ENCODE peak calls at places on chromosomes 12 and 14, in four cellular contexts. M, B, O and H are unnamed samples.

GRCh38 chr14:78921856-78922255 is 751.7 kb downstream of the NRXN3 start:
- DNase-seq in B (no peak), M (no peak), O (no peak), H (no peak)

GRCh38 chr14:91545946-91546716 is 36.0 kb upstream of the PPP4R3A start:
- DNase-seq in M (no peak), B (no peak), O (no peak), H (no peak)

GRCh38 chr12:93198086-93198485 is 179.6 kb upstream of the NUDT4 start:
- DNase-seq in B (no peak), O (no peak), M (no peak), H (no peak)

GRCh38 chr12:39102474-39103209 is 197.3 kb upstream of the CPNE8 start:
- DNase-seq in M (no peak), B (no peak), O (no peak), H (no peak)

GRCh38 chr12:2667716-2668440 is 126.9 kb upstream of the FKBP4 start:
- DNase-seq in O (no peak), M (no peak), B (no peak), H (no peak)

GRCh38 chr14:100105357-100106169 is 40.3 kb downstream of the EVL start:
- DNase-seq in O (no peak), M (no peak), B (no peak), H (no peak)

GRCh38 chr12:104738371-104738710 is 219.7 kb downstream of the SLC41A2 start:
- DNase-seq in M (no peak), O (no peak), B (no peak), H (no peak)

GRCh38 chr12:28137414-28137813 is 52.8 kb upstream of the CCDC91 start:
- DNase-seq in O (no peak), M (no peak), B (no peak), H (no peak)

GRCh38 chr14:73784065-73784987 is 67.3 kb upstream of the PTGR2 start:
- DNase-seq in O (peak; percentile 65), B (no peak), M (no peak), H (no peak)

GRCh38 chr14:99604766-99605298 is 825 bp upstream of the CCDC85C start:
- DNase-seq in M (no peak), B (no peak), O (peak; percentile 51), H (peak; percentile 52)

GRCh38 chr14:83568141-83568540 is 1961.8 kb upstream of the FLRT2 start:
- DNase-seq in B (no peak), M (no peak), O (no peak), H (no peak)

GRCh38 chr12:116881867-116882507 is 746 bp upstream of the HRK start:
- DNase-seq in B (no peak), M (no peak), O (no peak), H (no peak)

GRCh38 chr12:1619599-1619998 is 9.4 kb upstream of the WNT5B start:
- DNase-seq in B (peak; percentile 54), M (no peak), O (no peak), H (peak; percentile 53)

GRCh38 chr14:77278461-77279230 is 7.6 kb upstream of the NGB start:
- DNase-seq in B (no peak), M (no peak), O (no peak), H (no peak)

GRCh38 chr14:58635041-58635440 is 2.7 kb upstream of the DACT1 start:
- DNase-seq in M (no peak), O (no peak), B (no peak), H (no peak)

GRCh38 chr14:28656704-28657255 is 109.8 kb upstream of the FOXG1 start:
- DNase-seq in M (no peak), B (no peak), O (no peak), H (no peak)

GRCh38 chr14:94612580-94613554 is 676 bp downstream of the SERPINA3 start:
- DNase-seq in O (no peak), M (no peak), B (peak; percentile 57), H (no peak)

GRCh38 chr12:52221912-52222457 is 11.1 kb upstream of the KRT7 start:
- DNase-seq in M (no peak), B (peak; percentile 50), O (peak; percentile 86), H (peak; percentile 49)

GRCh38 chr12:118017926-118018325 is 1.4 kb downstream of the RFC5 start:
- DNase-seq in B (no peak), O (no peak), M (no peak), H (no peak)

GRCh38 chr12:14995583-14996425 is 23.0 kb downstream of the PDE6H start:
- DNase-seq in B (no peak), O (no peak), M (no peak), H (no peak)

GRCh38 chr12:109111775-109112491 is 4.5 kb upstream of the ACACB start:
- DNase-seq in M (peak; percentile 24), O (peak; percentile 79), B (peak; percentile 78), H (peak; percentile 74)

GRCh38 chr14:23640524-23641141 is 4.5 kb downstream of the DHRS2 start:
- DNase-seq in O (no peak), B (peak; percentile 29), M (no peak), H (peak; percentile 52)

GRCh38 chr12:2691001-2691339 is 103.8 kb upstream of the FKBP4 start:
- DNase-seq in O (no peak), B (no peak), M (peak; percentile 41), H (no peak)

GRCh38 chr12:6783828-6784227 is 5.5 kb upstream of the CD4 start:
- DNase-seq in B (no peak), M (no peak), O (no peak), H (no peak)

GRCh38 chr12:91965781-91966180 is 179.9 kb downstream of the BTG1 start:
- DNase-seq in O (no peak), M (no peak), B (no peak), H (no peak)

GRCh38 chr14:59829941-59830734 is 40.4 kb downstream of the RTN1 start:
- DNase-seq in B (no peak), O (no peak), M (no peak), H (no peak)

GRCh38 chr12:57592551-57593165 is 1.7 kb downstream of the PIP4K2C start:
- DNase-seq in B (no peak), O (no peak), M (no peak), H (no peak)

GRCh38 chr14:89618309-89618708 is 201.3 kb upstream of the FOXN3 start:
- DNase-seq in B (no peak), M (no peak), O (no peak), H (no peak)

GRCh38 chr12:71128191-71128590 is 29.6 kb downstream of the TSPAN8 start:
- DNase-seq in M (no peak), B (no peak), O (no peak), H (no peak)

GRCh38 chr12:25529738-25530137 is 23.3 kb downstream of the LMNTD1 start:
- DNase-seq in M (no peak), O (no peak), B (no peak), H (no peak)

GRCh38 chr12:22287776-22288621 is 46.5 kb downstream of the ST8SIA1 start:
- DNase-seq in M (no peak), O (no peak), B (no peak), H (no peak)

GRCh38 chr12:32002848-32003493 is 43.8 kb downstream of the RESF1 start:
- DNase-seq in O (no peak), M (no peak), B (no peak), H (no peak)

GRCh38 chr14:74018029-74018703 is 922 bp downstream of the ENTPD5 start:
- DNase-seq in B (no peak), M (no peak), O (no peak), H (no peak)

GRCh38 chr14:85587152-85587697 is 57.3 kb downstream of the FLRT2 start:
- DNase-seq in M (no peak), O (no peak), B (no peak), H (no peak)

GRCh38 chr12:116455540-116456306 is 103.5 kb upstream of the MAP1LC3B2 start:
- DNase-seq in M (no peak), O (peak; percentile 51), B (peak; percentile 66), H (peak; percentile 49)

GRCh38 chr14:105481886-105482454 is 4.7 kb upstream of the CRIP1 start:
- DNase-seq in O (peak; percentile 97), B (peak; percentile 93), M (peak; percentile 94), H (peak; percentile 97)

GRCh38 chr12:66241061-66242043 is 52.3 kb downstream of the IRAK3 start:
- DNase-seq in M (no peak), O (no peak), B (no peak), H (no peak)

GRCh38 chr14:68951051-68951797 is 27.9 kb downstream of the ACTN1 start:
- DNase-seq in B (peak; percentile 80), O (no peak), M (no peak), H (peak; percentile 74)

GRCh38 chr12:118060301-118061010 is 523 bp downstream of the WSB2 start:
- DNase-seq in B (peak; percentile 61), M (peak; percentile 21), O (peak; percentile 59), H (peak; percentile 58)

GRCh38 chr12:64747681-64748080 is 11.5 kb downstream of the GNS start:
- DNase-seq in B (no peak), O (no peak), M (no peak), H (no peak)
- H3K4me1 ChIP-seq in B (peaks cover 25% of the 10 kb centered on the region), O (peaks cover 14% of the 10 kb centered on the region), M (no peaks in the 10 kb centered on the region), H (peaks cover 10% of the 10 kb centered on the region)

GRCh38 chr12:110307372-110307771 is 26.3 kb downstream of the ATP2A2 start:
- DNase-seq in M (no peak), B (no peak), O (no peak), H (no peak)

GRCh38 chr12:110301065-110301806 is 20.2 kb downstream of the ATP2A2 start:
- DNase-seq in B (no peak), O (no peak), M (no peak), H (no peak)

GRCh38 chr12:110304061-110304551 is 23.1 kb downstream of the ATP2A2 start:
- DNase-seq in B (no peak), M (no peak), O (no peak), H (no peak)
- H3K36me3 ChIP-seq in B (peaks cover 81% of the 10 kb centered on the region), M (peaks cover 56% of the 10 kb centered on the region), O (no peaks in the 10 kb centered on the region), H (peaks cover 96% of the 10 kb centered on the region)

GRCh38 chr12:100199347-100200136 is 1.1 kb upstream of the ACTR6 start:
- DNase-seq in M (peak; percentile 81), O (peak; percentile 78), B (peak; percentile 66), H (peak; percentile 41)
- H3K27ac ChIP-seq in M (peak overlapping the region; percentile 93), O (peak overlapping the region; percentile 79), B (peak overlapping the region; percentile 83), H (peak overlapping the region; percentile 61)

GRCh38 chr14:93040443-93040842 is 75.3 kb downstream of the ITPK1 start:
- DNase-seq in B (peak; percentile 60), O (no peak), M (no peak), H (peak; percentile 43)

GRCh38 chr14:93041830-93042229 is 73.9 kb downstream of the ITPK1 start:
- DNase-seq in O (no peak), M (no peak), B (no peak), H (no peak)

GRCh38 chr14:93037354-93037753 is 78.4 kb downstream of the ITPK1 start:
- DNase-seq in B (no peak), M (no peak), O (no peak), H (no peak)

GRCh38 chr14:93041002-93041401 is 74.7 kb downstream of the ITPK1 start:
- DNase-seq in B (no peak), O (no peak), M (no peak), H (no peak)

DNA sequence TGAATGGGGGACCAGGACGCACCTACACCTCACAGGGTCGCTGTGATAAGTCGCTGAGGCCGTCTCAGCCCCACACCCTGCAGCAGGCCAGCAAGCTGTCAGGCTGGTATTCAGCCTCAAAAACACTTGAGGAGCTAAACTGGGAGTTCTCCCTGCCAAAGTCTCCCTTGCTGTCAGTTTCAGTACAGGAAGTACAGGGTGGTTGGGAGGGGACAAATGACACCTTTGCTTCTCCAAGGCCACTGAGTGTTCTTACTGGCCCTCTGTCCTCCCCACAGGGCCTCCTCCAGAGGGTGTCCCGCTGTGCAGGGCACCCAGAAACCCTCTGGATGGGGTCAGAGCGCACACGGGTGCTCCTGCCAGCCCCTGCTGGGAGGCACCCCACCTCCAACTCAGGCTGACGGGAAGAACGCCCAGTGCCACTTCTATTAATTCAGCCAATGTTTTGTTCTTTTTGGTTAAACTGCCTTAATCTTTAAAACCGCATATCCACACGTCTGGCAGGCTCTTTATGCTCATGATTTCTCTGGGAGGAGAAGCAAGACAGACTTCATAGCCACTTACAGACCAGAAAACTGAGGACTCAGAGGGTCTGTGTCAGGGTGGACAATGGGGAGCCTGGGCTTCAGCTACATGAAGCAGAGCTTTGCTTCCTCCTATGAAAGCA is 75.9 kb downstream of the ITPK1 start:
- DNase-seq in O (no peak), M (no peak), B (no peak), H (peak; percentile 48)
- H3K4me1 ChIP-seq in O (peaks cover 73% of the 10 kb centered on the region), M (peaks cover 9% of the 10 kb centered on the region), B (peaks cover 100% of the 10 kb centered on the region), H (peaks cover 65% of the 10 kb centered on the region)